ENCODE peak calls at places on chromosomes 2 and 18, in seven cellular contexts. O, G, L, Z, V, F and T are unnamed samples.

GRCh38 chr2:146652311-146652710 is 1192.5 kb upstream of the ACVR2A start:
- DNase-seq in V (no peak), F (no peak), Z (no peak), O (no peak), L (peak; percentile 48), G (no peak), T (no peak)

GRCh38 chr18:33444699-33445098 is 4.2 kb upstream of the CCDC178 start:
- DNase-seq in O (no peak), F (no peak), Z (no peak), V (no peak), G (no peak), L (no peak), T (no peak)

GRCh38 chr2:33083671-33084387 is 137.1 kb downstream of the LTBP1 start:
- DNase-seq in G (no peak), Z (no peak), F (no peak), O (no peak), L (no peak), V (no peak), T (no peak)

GRCh38 chr2:239662413-239663120 is 261.7 kb upstream of the HDAC4 start:
- DNase-seq in O (no peak), G (no peak), F (no peak), Z (no peak), L (no peak), V (no peak), T (no peak)

GRCh38 chr2:15348028-15348427 is 213.1 kb downstream of the NBAS start:
- DNase-seq in L (no peak), O (no peak), G (no peak), V (no peak), Z (no peak), F (no peak), T (no peak)

GRCh38 chr2:162403884-162404283 is 60.0 kb downstream of the GCA start:
- DNase-seq in O (peak; percentile 59), V (no peak), G (no peak), Z (no peak), F (no peak), L (peak; percentile 86), T (no peak)

GRCh38 chr18:74378179-74378682 is 62.6 kb downstream of the C18orf63 start:
- DNase-seq in Z (no peak), F (no peak), V (no peak), G (no peak), L (no peak), O (peak; percentile 15), T (peak; percentile 69)

GRCh38 chr18:49168970-49169619 is 218.3 kb upstream of the SMAD7 start:
- DNase-seq in L (no peak), O (no peak), Z (no peak), V (no peak), F (no peak), G (no peak), T (no peak)

GRCh38 chr18:37567061-37567993 is 1.7 kb upstream of the CELF4 start:
- DNase-seq in V (no peak), L (no peak), Z (no peak), G (no peak), O (no peak), F (no peak), T (no peak)

GRCh38 chr2:127400897-127401756 is 13.4 kb upstream of the MAP3K2 start:
- DNase-seq in G (no peak), Z (no peak), F (no peak), L (peak; percentile 47), O (peak; percentile 82), V (no peak), T (no peak)

GRCh38 chr2:37149626-37150322 is 7.0 kb downstream of the EIF2AK2 start:
- DNase-seq in G (no peak), O (no peak), F (no peak), L (no peak), V (no peak), Z (no peak), T (no peak)

GRCh38 chr2:238864207-238865014 is 16.5 kb downstream of the TWIST2 start:
- DNase-seq in G (peak; percentile 84), Z (peak; percentile 43), L (peak; percentile 98), V (peak; percentile 26), F (peak; percentile 95), O (peak; percentile 96), T (no peak)

GRCh38 chr18:57803119-57803969 is at the start of gene ATP8B1:
- DNase-seq in L (peak; percentile 82), O (peak; percentile 63), Z (peak; percentile 72), V (no peak), G (peak; percentile 88), F (no peak), T (no peak)

GRCh38 chr2:10330700-10331032 is 28.0 kb downstream of the HPCAL1 start:
- DNase-seq in L (no peak), V (no peak), F (no peak), Z (no peak), O (no peak), G (no peak), T (no peak)

GRCh38 chr18:26971327-26971918 is 105.9 kb upstream of the AQP4 start:
- DNase-seq in G (no peak), Z (no peak), O (peak; percentile 30), V (no peak), F (no peak), L (no peak), T (no peak)

GRCh38 chr18:56307771-56308170 is 330.6 kb downstream of the TXNL1 start:
- DNase-seq in O (no peak), Z (no peak), F (no peak), G (no peak), L (peak; percentile 37), V (no peak), T (no peak)

GRCh38 chr2:235366847-235367246 is 127.0 kb upstream of the AGAP1 start:
- DNase-seq in L (no peak), Z (no peak), V (no peak), F (no peak), O (peak; percentile 23), G (no peak), T (no peak)

GRCh38 chr18:11310476-11311086 is 161.2 kb upstream of the PIEZO2 start:
- DNase-seq in L (peak; percentile 47), O (peak; percentile 58), Z (peak; percentile 76), V (peak; percentile 4), G (peak; percentile 55), F (no peak), T (no peak)

GRCh38 chr2:29000481-29000880 is 19.4 kb downstream of the TOGARAM2 start:
- DNase-seq in V (no peak), Z (no peak), L (no peak), F (no peak), G (peak; percentile 61), O (no peak), T (peak; percentile 71)

GRCh38 chr2:75495862-75496261 is 64.9 kb downstream of the EVA1A start:
- DNase-seq in O (no peak), L (no peak), V (no peak), Z (no peak), F (no peak), G (no peak), T (no peak)

GRCh38 chr2:4588606-4589005 is 885.2 kb downstream of the DCDC2C start:
- DNase-seq in V (no peak), G (no peak), O (peak; percentile 23), L (no peak), F (no peak), Z (no peak), T (no peak)

GRCh38 chr2:160062283-160063005 is at the start of gene PLA2R1:
- DNase-seq in L (peak; percentile 34), F (no peak), Z (peak; percentile 38), V (no peak), G (peak; percentile 69), O (peak; percentile 30), T (no peak)

GRCh38 chr2:237885931-237886701 is 26.7 kb downstream of the RAMP1 start:
- DNase-seq in L (peak; percentile 26), F (no peak), V (no peak), G (peak; percentile 87), O (no peak), Z (no peak), T (no peak)

GRCh38 chr2:27860111-27860510 is 30.1 kb downstream of the RBKS start:
- DNase-seq in V (no peak), G (no peak), Z (no peak), L (peak; percentile 57), F (peak; percentile 36), O (no peak), T (no peak)

GRCh38 chr18:64415218-64415617 is 266.3 kb upstream of the LINC00305 start:
- DNase-seq in L (no peak), G (no peak), O (no peak), F (no peak), V (no peak), Z (no peak), T (no peak)